ENCODE peak calls at places on chromosomes 3 and 15, in nine cellular contexts. S is upper lobe of left lung, G is endothelial cell of umbilical vein, Z is GM12878, N is breast epithelium, A is stomach, J is transverse colon, E is Panc1, B is vagina. X is an unnamed sample.

GRCh38 chr3:142725352-142725739 is 1.5 kb downstream of the TRPC1 start:
- DNase-seq in N (no peak), J (no peak), S (no peak), Z (no peak), A (no peak), G (no peak), E (no peak), B (no peak), X (no peak)

GRCh38 chr3:52527039-52527731 is 6.5 kb downstream of the NT5DC2 start:
- DNase-seq in S (peak), J (peak), G (no peak), N (no peak), Z (no peak), A (no peak), B (no peak), E (no peak), X (no peak)

GRCh38 chr3:183745300-183746098 is 47.9 kb downstream of the YEATS2 start:
- DNase-seq in N (no peak), B (no peak), J (no peak), Z (no peak), G (peak), A (no peak), E (no peak), S (no peak), X (no peak)

GRCh38 chr3:48623851-48624547 is 2.4 kb upstream of the TMEM89 start:
- DNase-seq in G (no peak), S (no peak), Z (no peak), B (no peak), E (no peak), J (peak), N (no peak), A (peak), X (no peak)

GRCh38 chr3:113271594-113272368 is 60.4 kb downstream of the BOC start:
- DNase-seq in A (no peak), S (no peak), G (no peak), Z (no peak), B (no peak), N (no peak), J (no peak), E (no peak), X (no peak)

GRCh38 chr15:28456476-28457395 is 76.0 kb downstream of the GOLGA8G start:
- DNase-seq in J (no peak), E (no peak), B (peak), S (no peak), Z (no peak), A (no peak), G (no peak), N (no peak), X (no peak)

GRCh38 chr15:98421419-98422085 is 226.8 kb upstream of the IGF1R start:
- DNase-seq in A (peak), B (no peak), Z (no peak), S (peak), N (peak), J (peak), E (no peak), G (peak), X (peak)

GRCh38 chr3:177106184-177106583 is 91.1 kb downstream of the TBL1XR1 start:
- DNase-seq in J (no peak), N (no peak), E (no peak), A (no peak), G (no peak), S (no peak), Z (no peak), B (no peak), X (no peak)

GRCh38 chr3:185283374-185283935 is 29.6 kb upstream of the EHHADH start:
- DNase-seq in Z (no peak), N (no peak), J (no peak), S (no peak), E (no peak), G (peak), B (no peak), A (no peak), X (no peak)

GRCh38 chr15:90181781-90182180 is 19.3 kb upstream of the SEMA4B start:
- DNase-seq in B (no peak), N (no peak), S (no peak), J (no peak), Z (no peak), A (no peak), E (no peak), G (no peak), X (no peak)
- TF ChIP-seq CTCF in B (no peak), N (no peak), S (no peak), J (no peak), Z (no peak), A (no peak), E (no peak), G (no peak), X (no peak)

GRCh38 chr3:121592856-121593702 is at the start of gene FBXO40:
- DNase-seq in G (no peak), B (no peak), Z (no peak), N (no peak), E (no peak), J (peak), A (no peak), S (peak), X (no peak)

GRCh38 chr3:121594850-121595249 is 1.7 kb downstream of the FBXO40 start:
- DNase-seq in N (no peak), J (no peak), S (no peak), A (no peak), Z (no peak), G (no peak), B (no peak), E (no peak), X (no peak)

GRCh38 chr3:121598564-121598963 is 5.4 kb downstream of the FBXO40 start:
- DNase-seq in Z (no peak), G (no peak), S (no peak), J (no peak), A (no peak), N (no peak), B (no peak), E (no peak), X (no peak)

GRCh38 chr3:121601212-121601812 is 8.1 kb downstream of the FBXO40 start:
- DNase-seq in S (no peak), E (no peak), B (no peak), N (no peak), J (no peak), Z (no peak), A (no peak), G (peak), X (no peak)

GRCh38 chr3:121595765-121596406 is 2.7 kb downstream of the FBXO40 start:
- DNase-seq in B (no peak), A (no peak), S (no peak), Z (no peak), E (no peak), N (no peak), G (no peak), J (no peak), X (no peak)
- TF ChIP-seq POLR2AphosphoS5 in B (no peak), A (no peak), S (no peak), Z (no peak), E (no peak), N (no peak), G (no peak), J (no peak), X (no peak)

GRCh38 chr15:80619677-80620076 is 75.4 kb upstream of the ABHD17C start:
- DNase-seq in E (no peak), S (no peak), B (no peak), J (no peak), A (no peak), N (no peak), Z (no peak), G (no peak), X (no peak)
- TF ChIP-seq CTCF in E (no peak), S (no peak), B (no peak), J (peak), A (peak), N (peak), Z (no peak), G (no peak), X (no peak)

GRCh38 chr15:68610825-68611224 is 32.0 kb downstream of the CORO2B start:
- DNase-seq in S (no peak), J (no peak), E (no peak), B (no peak), N (no peak), A (no peak), G (no peak), Z (no peak), X (no peak)

GRCh38 chr15:68612533-68612932 is 33.7 kb downstream of the CORO2B start:
- DNase-seq in Z (no peak), B (no peak), E (no peak), J (no peak), A (no peak), S (no peak), G (no peak), N (no peak), X (no peak)

GRCh38 chr15:68608844-68609232 is 30.0 kb downstream of the CORO2B start:
- DNase-seq in A (no peak), J (no peak), Z (no peak), E (no peak), S (no peak), B (no peak), N (no peak), G (no peak), X (no peak)

GRCh38 chr15:68608206-68608843 is 29.5 kb downstream of the CORO2B start:
- DNase-seq in A (no peak), G (peak), N (peak), B (peak), Z (no peak), J (peak), E (no peak), S (no peak), X (no peak)

GRCh38 chr15:68609618-68610017 is 30.8 kb downstream of the CORO2B start:
- DNase-seq in E (no peak), Z (no peak), A (no peak), S (no peak), J (peak), B (peak), G (no peak), N (peak), X (no peak)
- TF ChIP-seq POLR2AphosphoS5 in E (no peak), Z (no peak), A (peak), S (no peak), J (no peak), B (no peak), G (no peak), N (no peak), X (no peak)

GRCh38 chr3:71304684-71305083 is 278.8 kb downstream of the FOXP1 start:
- DNase-seq in N (no peak), J (peak), G (peak), S (peak), B (no peak), A (no peak), Z (no peak), E (no peak), X (no peak)
- TF ChIP-seq CTCF in N (peak), J (peak), G (peak), S (peak), B (no peak), A (peak), Z (no peak), E (no peak), X (no peak)

DNA sequence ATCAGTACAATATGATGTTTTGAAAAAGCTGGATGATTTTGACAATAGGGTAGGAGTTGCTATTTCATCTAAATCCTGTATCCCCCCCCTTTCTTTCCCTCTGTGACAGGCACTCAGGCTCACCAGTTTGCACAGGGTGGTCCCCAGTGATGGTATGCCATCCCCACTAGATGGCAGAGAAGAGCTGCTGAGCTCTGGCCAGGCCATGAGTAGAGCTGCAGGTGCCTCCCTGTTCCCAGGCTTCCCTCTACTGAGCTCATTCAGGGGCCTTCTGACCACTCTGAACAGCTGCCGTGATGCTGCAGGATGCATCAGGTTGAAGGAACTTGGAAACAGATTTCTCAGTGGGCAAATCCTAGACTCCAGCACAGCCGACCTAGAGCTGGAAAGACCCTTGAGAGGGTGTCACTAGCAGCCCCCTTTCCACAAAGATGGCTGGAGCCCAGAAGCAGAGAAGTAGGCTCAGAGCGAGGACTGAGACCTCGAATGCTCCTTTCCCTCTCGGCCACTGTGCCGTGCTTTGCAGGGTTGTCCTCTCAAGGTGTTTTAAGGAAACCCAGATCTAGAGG is 45.1 kb downstream of the EFCAB12 start:
- DNase-seq in S (peak), B (no peak), Z (no peak), G (peak), A (peak), E (peak), N (peak), J (peak), X (no peak)
- TF ChIP-seq POLR2AphosphoS5 in S (no peak), B (no peak), Z (peak), G (peak), A (no peak), E (peak), N (no peak), J (no peak), X (no peak)

GRCh38 chr15:66253296-66253642 is 281 bp downstream of the MEGF11 start:
- DNase-seq in E (no peak), J (no peak), A (no peak), Z (no peak), G (no peak), B (no peak), S (no peak), N (no peak), X (no peak)

GRCh38 chr15:66252411-66253295 is 897 bp downstream of the MEGF11 start:
- DNase-seq in S (peak), A (peak), N (no peak), B (no peak), J (peak), G (peak), E (no peak), Z (no peak), X (no peak)

GRCh38 chr15:66251065-66251789 is 2.3 kb downstream of the MEGF11 start:
- DNase-seq in N (no peak), B (no peak), Z (no peak), G (no peak), S (no peak), E (no peak), A (no peak), J (no peak), X (no peak)

GRCh38 chr15:66253643-66254363 is at the start of gene MEGF11:
- DNase-seq in E (no peak), Z (no peak), S (no peak), G (peak), B (no peak), A (no peak), J (peak), N (no peak), X (no peak)

GRCh38 chr15:66251790-66252355 is 1.7 kb downstream of the MEGF11 start:
- DNase-seq in S (no peak), G (no peak), B (no peak), A (no peak), N (no peak), J (no peak), Z (no peak), E (no peak), X (no peak)
- TF ChIP-seq CTCF in S (no peak), G (no peak), B (no peak), A (no peak), N (no peak), J (no peak), Z (no peak), E (no peak), X (no peak)

GRCh38 chr3:18447720-18448119 is 22.6 kb upstream of the SATB1 start:
- DNase-seq in E (no peak), N (no peak), J (no peak), Z (no peak), A (no peak), S (no peak), G (no peak), B (no peak), X (no peak)

GRCh38 chr3:18446067-18446793 is 21.1 kb upstream of the SATB1 start:
- DNase-seq in J (no peak), A (no peak), S (no peak), B (no peak), N (no peak), G (no peak), Z (no peak), E (no peak), X (no peak)

GRCh38 chr3:18443670-18444596 is 18.8 kb upstream of the SATB1 start:
- DNase-seq in G (no peak), Z (no peak), A (peak), B (no peak), E (no peak), J (peak), N (no peak), S (peak), X (no peak)

GRCh38 chr3:18444597-18445420 is 19.7 kb upstream of the SATB1 start:
- DNase-seq in B (no peak), E (no peak), S (peak), A (peak), N (no peak), Z (no peak), G (peak), J (peak), X (no peak)

GRCh38 chr3:18445421-18446066 is 20.4 kb upstream of the SATB1 start:
- DNase-seq in J (peak), E (no peak), A (peak), B (no peak), G (no peak), Z (no peak), N (no peak), S (peak), X (no peak)
- TF ChIP-seq POLR2AphosphoS5 in J (no peak), E (no peak), A (no peak), B (no peak), G (no peak), Z (no peak), N (no peak), S (no peak), X (peak)

GRCh38 chr3:150605998-150606641 is 3.0 kb downstream of the SELENOT start:
- DNase-seq in S (peak), J (no peak), A (no peak), E (no peak), N (no peak), B (no peak), Z (no peak), G (no peak), X (peak)

GRCh38 chr3:150602426-150603089 is 563 bp upstream of the SELENOT start:
- DNase-seq in E (no peak), J (no peak), G (no peak), B (no peak), A (no peak), S (no peak), N (no peak), Z (no peak), X (no peak)

GRCh38 chr3:150599611-150600297 is 3.4 kb upstream of the SELENOT start:
- DNase-seq in B (no peak), N (no peak), Z (no peak), J (no peak), G (peak), E (no peak), A (no peak), S (no peak), X (peak)

GRCh38 chr3:150603888-150604319 is 783 bp downstream of the SELENOT start:
- DNase-seq in N (no peak), S (no peak), G (no peak), B (no peak), E (no peak), Z (no peak), A (no peak), J (no peak), X (no peak)

GRCh38 chr3:150603090-150603887 is at the start of gene SELENOT:
- DNase-seq in N (peak), B (peak), G (peak), S (peak), A (peak), J (peak), Z (peak), E (peak), X (peak)
- TF ChIP-seq CTCF in N (peak), B (no peak), G (peak), S (peak), A (peak), J (no peak), Z (peak), E (no peak), X (no peak)

GRCh38 chr3:8501388-8502131 is at the start of gene LMCD1:
- DNase-seq in J (peak), A (peak), E (no peak), G (peak), B (peak), S (peak), N (peak), Z (peak), X (peak)
- TF ChIP-seq POLR2AphosphoS5 in J (peak), A (peak), E (peak), G (peak), B (peak), S (peak), N (peak), Z (peak), X (no peak)

X was measured in HL-60.